ENCODE peak calls at places on chromosomes 5 and 9, in seven cellular contexts. Q is GM12891, O is GM12865, K is NCI-H774, S is AG08396, L is activated T-cell treated with anti-CD3 and anti-CD28 coated beads for 48 hours, F is amniotic stem cell. Y is an unnamed sample.

GRCh38 chr9:135526089-135526729 is 5.0 kb downstream of the LCN1 start:
- DNase-seq in F (no peak), L (no peak), Q (no peak), S (no peak), K (no peak), O (no peak), Y (no peak)

GRCh38 chr5:180313677-180314076 is 21.8 kb upstream of the MAPK9 start:
- DNase-seq in F (peak), O (no peak), Q (no peak), K (no peak), L (peak), S (no peak), Y (peak)

GRCh38 chr5:94240616-94241287 is 377.7 kb downstream of the KIAA0825 start:
- DNase-seq in K (no peak), F (no peak), O (no peak), Q (no peak), S (peak), L (no peak), Y (no peak)

GRCh38 chr9:135244271-135244691 is 156.8 kb downstream of the OLFM1 start:
- DNase-seq in F (no peak), S (no peak), O (no peak), K (no peak), L (no peak), Q (no peak), Y (no peak)

GRCh38 chr9:98866435-98867108 is 59.1 kb downstream of the GALNT12 start:
- DNase-seq in Q (no peak), S (no peak), K (no peak), O (no peak), F (no peak), L (no peak), Y (no peak)

GRCh38 chr9:36967997-36968396 is 66.1 kb downstream of the PAX5 start:
- DNase-seq in K (no peak), O (peak), Q (no peak), S (no peak), F (no peak), L (no peak), Y (no peak)

GRCh38 chr5:164306662-164307061 is 801.2 kb downstream of the MAT2B start:
- DNase-seq in O (no peak), S (no peak), Q (no peak), L (no peak), F (no peak), K (no peak), Y (no peak)

GRCh38 chr5:15790446-15791005 is 290.5 kb downstream of the FBXL7 start:
- DNase-seq in L (no peak), Q (no peak), F (no peak), S (no peak), K (no peak), O (no peak), Y (no peak)

GRCh38 chr5:166507810-166508419 is 1783.5 kb upstream of the WWC1 start:
- DNase-seq in K (no peak), Q (no peak), F (no peak), S (no peak), L (no peak), O (no peak), Y (no peak)

GRCh38 chr5:151005187-151005974 is 15.0 kb upstream of the GPX3 start:
- DNase-seq in S (no peak), F (no peak), K (no peak), L (no peak), O (no peak), Q (no peak), Y (no peak)

GRCh38 chr9:35706951-35707350 is 17.2 kb upstream of the TPM2 start:
- DNase-seq in O (no peak), S (no peak), F (no peak), Q (no peak), K (no peak), L (no peak), Y (no peak)

GRCh38 chr9:4225291-4226119 is 74.4 kb downstream of the GLIS3 start:
- DNase-seq in O (no peak), L (no peak), F (peak), Q (no peak), S (peak), K (no peak), Y (no peak)

GRCh38 chr5:23994581-23995370 is 487.4 kb downstream of the PRDM9 start:
- DNase-seq in L (no peak), S (no peak), Q (no peak), O (no peak), F (no peak), K (no peak), Y (no peak)

GRCh38 chr9:131872702-131873101 is 132.8 kb upstream of the RAPGEF1 start:
- DNase-seq in Q (no peak), S (no peak), O (no peak), L (no peak), K (no peak), F (no peak), Y (no peak)

GRCh38 chr9:116027096-116027495 is 126.5 kb upstream of the PAPPA start:
- DNase-seq in F (no peak), O (no peak), K (no peak), Q (no peak), L (no peak), S (no peak), Y (no peak)

GRCh38 chr9:16704489-16705111 is 165.9 kb downstream of the BNC2 start:
- DNase-seq in L (no peak), S (peak), Q (no peak), O (no peak), F (no peak), K (no peak), Y (no peak)

GRCh38 chr9:97978706-97979105 is 4.4 kb upstream of the ANP32B start:
- DNase-seq in L (no peak), F (no peak), S (no peak), O (no peak), Q (no peak), K (no peak), Y (no peak)

GRCh38 chr5:122434120-122434519 is 122.1 kb downstream of the SNCAIP start:
- DNase-seq in S (no peak), Q (no peak), L (no peak), K (no peak), O (no peak), F (no peak), Y (no peak)

GRCh38 chr5:74017112-74017511 is 391.1 kb downstream of the ARHGEF28 start:
- DNase-seq in F (no peak), L (no peak), Q (no peak), S (no peak), K (no peak), O (no peak), Y (no peak)

GRCh38 chr9:110900917-110901316 is 137.4 kb downstream of the LPAR1 start:
- DNase-seq in F (no peak), S (no peak), O (no peak), Q (no peak), L (no peak), K (no peak), Y (no peak)

GRCh38 chr5:171162602-171163001 is 146.4 kb upstream of the TLX3 start:
- DNase-seq in O (peak), L (no peak), F (no peak), S (peak), Q (no peak), K (peak), Y (no peak)

GRCh38 chr5:111748304-111748763 is 8.7 kb downstream of the NREP start:
- DNase-seq in K (no peak), S (peak), O (peak), L (no peak), F (peak), Q (no peak), Y (no peak)

GRCh38 chr9:121369595-121370265 is at the start of gene STOM:
- DNase-seq in F (peak), S (peak), Q (no peak), K (peak), L (no peak), O (peak), Y (no peak)

GRCh38 chr5:140992878-140993277 is 26.6 kb downstream of the PCDHAC2 start:
- DNase-seq in K (peak), Q (no peak), F (no peak), O (no peak), L (no peak), S (no peak), Y (no peak)

GRCh38 chr5:120499876-120500275 is 35.8 kb downstream of the PRR16 start:
- DNase-seq in K (no peak), Q (no peak), S (no peak), L (no peak), F (no peak), O (no peak), Y (no peak)

GRCh38 chr5:170534941-170535340 is 31.1 kb downstream of the KCNIP1 start:
- DNase-seq in F (no peak), O (no peak), L (no peak), Q (no peak), S (no peak), K (no peak), Y (no peak)

GRCh38 chr5:163115011-163115410 is 322.4 kb upstream of the CCNG1 start:
- DNase-seq in Q (no peak), F (no peak), K (no peak), L (no peak), S (no peak), O (no peak), Y (no peak)

GRCh38 chr5:145324767-145325479 is 510.2 kb downstream of the PRELID2 start:
- DNase-seq in Q (no peak), L (no peak), K (no peak), O (no peak), F (no peak), S (no peak), Y (no peak)

GRCh38 chr5:93017854-93018253 is 563.2 kb downstream of the NR2F1-AS1 start:
- DNase-seq in L (no peak), O (no peak), F (peak), K (no peak), Q (no peak), S (no peak), Y (no peak)

GRCh38 chr9:89657765-89658164 is 53.0 kb downstream of the GADD45G start:
- DNase-seq in O (peak), S (no peak), Q (no peak), K (no peak), F (no peak), L (no peak), Y (no peak)

GRCh38 chr9:4828776-4829175 is 36.0 kb downstream of the RCL1 start:
- DNase-seq in Q (no peak), F (peak), L (no peak), K (no peak), S (no peak), O (no peak), Y (no peak)

Y was measured in GM12864.